ENCODE peak calls at places on chromosomes 2 and 18, in seven cellular contexts. One of them, this sample, is unnamed.

GRCh38 chr2:8906208-8906607 is 68.8 kb upstream of the KIDINS220 start:
- DNase-seq in BJ: no peak
- DNase-seq in T-helper 17 cell: no peak
- DNase-seq in fibroblast of pulmonary artery: peak
- DNase-seq in adipocyte: no peak
- DNase-seq in testis: no peak
- DNase-seq in activated T-cell treated with anti-CD3 and anti-CD28 coated beads, Interleukin-2, amount 50 U/mL, for 72 hours: no peak
- DNase-seq in this sample: peak

GRCh38 chr2:54471221-54471711 is 15.1 kb downstream of the SPTBN1 start:
- DNase-seq in adipocyte: peak
- DNase-seq in BJ: peak
- DNase-seq in T-helper 17 cell: no peak
- DNase-seq in testis: peak
- DNase-seq in fibroblast of pulmonary artery: peak
- DNase-seq in activated T-cell treated with anti-CD3 and anti-CD28 coated beads, Interleukin-2, amount 50 U/mL, for 72 hours: no peak
- DNase-seq in this sample: no peak

GRCh38 chr2:101265893-101266499 is 13.3 kb downstream of the CNOT11 start:
- DNase-seq in activated T-cell treated with anti-CD3 and anti-CD28 coated beads, Interleukin-2, amount 50 U/mL, for 72 hours: no peak
- DNase-seq in adipocyte: no peak
- DNase-seq in testis: no peak
- DNase-seq in fibroblast of pulmonary artery: no peak
- DNase-seq in T-helper 17 cell: no peak
- DNase-seq in BJ: no peak
- DNase-seq in this sample: no peak

GRCh38 chr18:75107931-75108276 is 101.0 kb downstream of the PTGR3 start:
- DNase-seq in T-helper 17 cell: no peak
- DNase-seq in testis: peak
- DNase-seq in activated T-cell treated with anti-CD3 and anti-CD28 coated beads, Interleukin-2, amount 50 U/mL, for 72 hours: no peak
- DNase-seq in fibroblast of pulmonary artery: no peak
- DNase-seq in adipocyte: no peak
- DNase-seq in BJ: no peak
- DNase-seq in this sample: no peak

GRCh38 chr2:164644036-164644700 is 22.9 kb upstream of the GRB14 start:
- DNase-seq in adipocyte: no peak
- DNase-seq in BJ: no peak
- DNase-seq in T-helper 17 cell: no peak
- DNase-seq in fibroblast of pulmonary artery: no peak
- DNase-seq in testis: no peak
- DNase-seq in activated T-cell treated with anti-CD3 and anti-CD28 coated beads, Interleukin-2, amount 50 U/mL, for 72 hours: no peak
- DNase-seq in this sample: no peak

GRCh38 chr2:40886660-40887059 is 434.8 kb upstream of the SLC8A1 start:
- DNase-seq in activated T-cell treated with anti-CD3 and anti-CD28 coated beads, Interleukin-2, amount 50 U/mL, for 72 hours: no peak
- DNase-seq in BJ: no peak
- DNase-seq in T-helper 17 cell: no peak
- DNase-seq in adipocyte: no peak
- DNase-seq in fibroblast of pulmonary artery: no peak
- DNase-seq in testis: no peak
- DNase-seq in this sample: no peak

GRCh38 chr2:105557515-105557914 is 158.7 kb upstream of the FHL2 start:
- DNase-seq in activated T-cell treated with anti-CD3 and anti-CD28 coated beads, Interleukin-2, amount 50 U/mL, for 72 hours: no peak
- DNase-seq in BJ: no peak
- DNase-seq in T-helper 17 cell: no peak
- DNase-seq in fibroblast of pulmonary artery: no peak
- DNase-seq in adipocyte: no peak
- DNase-seq in testis: peak
- DNase-seq in this sample: no peak

GRCh38 chr2:171522804-171523338 is 597 bp downstream of the CYBRD1 start:
- DNase-seq in T-helper 17 cell: no peak
- DNase-seq in adipocyte: peak
- DNase-seq in activated T-cell treated with anti-CD3 and anti-CD28 coated beads, Interleukin-2, amount 50 U/mL, for 72 hours: peak
- DNase-seq in fibroblast of pulmonary artery: peak
- DNase-seq in BJ: no peak
- DNase-seq in testis: peak
- DNase-seq in this sample: peak

GRCh38 chr2:101823347-101823791 is 125.9 kb downstream of the MAP4K4 start:
- DNase-seq in T-helper 17 cell: peak
- DNase-seq in testis: peak
- DNase-seq in adipocyte: peak
- DNase-seq in activated T-cell treated with anti-CD3 and anti-CD28 coated beads, Interleukin-2, amount 50 U/mL, for 72 hours: peak
- DNase-seq in fibroblast of pulmonary artery: peak
- DNase-seq in BJ: no peak
- DNase-seq in this sample: peak

GRCh38 chr2:26691881-26692813 is at the start of gene KCNK3:
- DNase-seq in fibroblast of pulmonary artery: peak
- DNase-seq in testis: peak
- DNase-seq in adipocyte: peak
- DNase-seq in T-helper 17 cell: no peak
- DNase-seq in activated T-cell treated with anti-CD3 and anti-CD28 coated beads, Interleukin-2, amount 50 U/mL, for 72 hours: peak
- DNase-seq in BJ: no peak
- DNase-seq in this sample: peak

GRCh38 chr2:201057715-201058248 is 13.7 kb downstream of the HYCC2 start:
- DNase-seq in T-helper 17 cell: no peak
- DNase-seq in activated T-cell treated with anti-CD3 and anti-CD28 coated beads, Interleukin-2, amount 50 U/mL, for 72 hours: no peak
- DNase-seq in BJ: no peak
- DNase-seq in testis: no peak
- DNase-seq in adipocyte: peak
- DNase-seq in fibroblast of pulmonary artery: peak
- DNase-seq in this sample: no peak

GRCh38 chr2:230097424-230097823 is 28.7 kb upstream of the SLC16A14 start:
- DNase-seq in BJ: no peak
- DNase-seq in adipocyte: no peak
- DNase-seq in fibroblast of pulmonary artery: no peak
- DNase-seq in activated T-cell treated with anti-CD3 and anti-CD28 coated beads, Interleukin-2, amount 50 U/mL, for 72 hours: no peak
- DNase-seq in T-helper 17 cell: no peak
- DNase-seq in testis: no peak
- DNase-seq in this sample: no peak

GRCh38 chr2:11203480-11203879 is 48.2 kb downstream of the SLC66A3 start:
- DNase-seq in adipocyte: peak
- DNase-seq in fibroblast of pulmonary artery: peak
- DNase-seq in activated T-cell treated with anti-CD3 and anti-CD28 coated beads, Interleukin-2, amount 50 U/mL, for 72 hours: no peak
- DNase-seq in T-helper 17 cell: no peak
- DNase-seq in testis: no peak
- DNase-seq in BJ: peak
- DNase-seq in this sample: no peak

GRCh38 chr2:205747827-205748386 is 65.6 kb downstream of the NRP2 start:
- DNase-seq in T-helper 17 cell: no peak
- DNase-seq in fibroblast of pulmonary artery: no peak
- DNase-seq in BJ: no peak
- DNase-seq in testis: no peak
- DNase-seq in activated T-cell treated with anti-CD3 and anti-CD28 coated beads, Interleukin-2, amount 50 U/mL, for 72 hours: no peak
- DNase-seq in adipocyte: no peak
- DNase-seq in this sample: no peak

GRCh38 chr2:8537572-8538155 is 144.2 kb upstream of the ID2 start:
- DNase-seq in testis: no peak
- DNase-seq in fibroblast of pulmonary artery: no peak
- DNase-seq in activated T-cell treated with anti-CD3 and anti-CD28 coated beads, Interleukin-2, amount 50 U/mL, for 72 hours: peak
- DNase-seq in BJ: no peak
- DNase-seq in T-helper 17 cell: no peak
- DNase-seq in adipocyte: no peak
- DNase-seq in this sample: peak

GRCh38 chr2:222959358-222959757 is 92.6 kb upstream of the KCNE4 start:
- DNase-seq in T-helper 17 cell: no peak
- DNase-seq in testis: no peak
- DNase-seq in BJ: peak
- DNase-seq in fibroblast of pulmonary artery: peak
- DNase-seq in activated T-cell treated with anti-CD3 and anti-CD28 coated beads, Interleukin-2, amount 50 U/mL, for 72 hours: no peak
- DNase-seq in adipocyte: peak
- DNase-seq in this sample: no peak

GRCh38 chr18:62963522-62963921 is 248.2 kb downstream of the PHLPP1 start:
- DNase-seq in fibroblast of pulmonary artery: no peak
- DNase-seq in BJ: no peak
- DNase-seq in adipocyte: no peak
- DNase-seq in activated T-cell treated with anti-CD3 and anti-CD28 coated beads, Interleukin-2, amount 50 U/mL, for 72 hours: no peak
- DNase-seq in T-helper 17 cell: no peak
- DNase-seq in testis: no peak
- DNase-seq in this sample: no peak

GRCh38 chr2:44290271-44290670 is 15.0 kb downstream of the SLC3A1 start:
- DNase-seq in T-helper 17 cell: no peak
- DNase-seq in adipocyte: peak
- DNase-seq in testis: no peak
- DNase-seq in fibroblast of pulmonary artery: peak
- DNase-seq in activated T-cell treated with anti-CD3 and anti-CD28 coated beads, Interleukin-2, amount 50 U/mL, for 72 hours: no peak
- DNase-seq in BJ: no peak
- DNase-seq in this sample: no peak

GRCh38 chr2:166375205-166375735 is 474 bp downstream of the SCN9A start:
- DNase-seq in T-helper 17 cell: no peak
- DNase-seq in BJ: no peak
- DNase-seq in activated T-cell treated with anti-CD3 and anti-CD28 coated beads, Interleukin-2, amount 50 U/mL, for 72 hours: no peak
- DNase-seq in fibroblast of pulmonary artery: peak
- DNase-seq in adipocyte: peak
- DNase-seq in testis: peak
- DNase-seq in this sample: peak

GRCh38 chr2:84865181-84865783 is 15.6 kb downstream of the TRABD2A start:
- DNase-seq in BJ: no peak
- DNase-seq in testis: no peak
- DNase-seq in T-helper 17 cell: no peak
- DNase-seq in activated T-cell treated with anti-CD3 and anti-CD28 coated beads, Interleukin-2, amount 50 U/mL, for 72 hours: no peak
- DNase-seq in fibroblast of pulmonary artery: peak
- DNase-seq in adipocyte: peak
- DNase-seq in this sample: no peak

GRCh38 chr2:199223791-199224190 is 233.9 kb downstream of the SATB2 start:
- DNase-seq in testis: no peak
- DNase-seq in adipocyte: no peak
- DNase-seq in T-helper 17 cell: no peak
- DNase-seq in BJ: no peak
- DNase-seq in activated T-cell treated with anti-CD3 and anti-CD28 coated beads, Interleukin-2, amount 50 U/mL, for 72 hours: no peak
- DNase-seq in fibroblast of pulmonary artery: peak
- DNase-seq in this sample: no peak

GRCh38 chr2:54666741-54667639 is 56.5 kb upstream of the EML6 start:
- DNase-seq in BJ: no peak
- DNase-seq in testis: no peak
- DNase-seq in activated T-cell treated with anti-CD3 and anti-CD28 coated beads, Interleukin-2, amount 50 U/mL, for 72 hours: no peak
- DNase-seq in fibroblast of pulmonary artery: peak
- DNase-seq in T-helper 17 cell: no peak
- DNase-seq in adipocyte: no peak
- DNase-seq in this sample: no peak

GRCh38 chr2:27071990-27072830 is 756 bp upstream of the OST4 start:
- DNase-seq in testis: peak
- DNase-seq in fibroblast of pulmonary artery: peak
- DNase-seq in BJ: no peak
- DNase-seq in adipocyte: peak
- DNase-seq in T-helper 17 cell: no peak
- DNase-seq in activated T-cell treated with anti-CD3 and anti-CD28 coated beads, Interleukin-2, amount 50 U/mL, for 72 hours: peak
- DNase-seq in this sample: no peak

GRCh38 chr18:6370886-6371635 is 43.6 kb downstream of the L3MBTL4 start:
- DNase-seq in testis: peak
- DNase-seq in activated T-cell treated with anti-CD3 and anti-CD28 coated beads, Interleukin-2, amount 50 U/mL, for 72 hours: no peak
- DNase-seq in T-helper 17 cell: no peak
- DNase-seq in BJ: no peak
- DNase-seq in fibroblast of pulmonary artery: no peak
- DNase-seq in adipocyte: no peak
- DNase-seq in this sample: no peak

GRCh38 chr2:85503611-85504433 is 35.1 kb upstream of the MAT2A start:
- DNase-seq in BJ: peak
- DNase-seq in testis: no peak
- DNase-seq in T-helper 17 cell: no peak
- DNase-seq in activated T-cell treated with anti-CD3 and anti-CD28 coated beads, Interleukin-2, amount 50 U/mL, for 72 hours: no peak
- DNase-seq in adipocyte: peak
- DNase-seq in fibroblast of pulmonary artery: peak
- DNase-seq in this sample: peak

GRCh38 chr18:652131-652530 is 5.3 kb upstream of the TYMS start:
- DNase-seq in activated T-cell treated with anti-CD3 and anti-CD28 coated beads, Interleukin-2, amount 50 U/mL, for 72 hours: no peak
- DNase-seq in adipocyte: no peak
- DNase-seq in T-helper 17 cell: no peak
- DNase-seq in BJ: no peak
- DNase-seq in testis: no peak
- DNase-seq in fibroblast of pulmonary artery: no peak
- DNase-seq in this sample: no peak

GRCh38 chr18:74832999-74833398 is 235.3 kb downstream of the ZNF407 start:
- DNase-seq in activated T-cell treated with anti-CD3 and anti-CD28 coated beads, Interleukin-2, amount 50 U/mL, for 72 hours: no peak
- DNase-seq in fibroblast of pulmonary artery: no peak
- DNase-seq in adipocyte: no peak
- DNase-seq in testis: no peak
- DNase-seq in BJ: no peak
- DNase-seq in T-helper 17 cell: no peak
- DNase-seq in this sample: no peak

This sample was measured in erythroblast.